ENCODE peak calls at places on chromosomes 5 and 9, in five cellular contexts. F, M, A, Y and C are unnamed samples.

GRCh38 chr5:43320846-43321245 is 7.6 kb upstream of the HMGCS1 start:
- DNase-seq in F (no peak), Y (peak; percentile 37), A (peak; percentile 31), M (no peak), C (no peak)

GRCh38 chr5:140795259-140795641 is 598 bp downstream of the PCDHA2 start:
- DNase-seq in A (no peak), Y (no peak), F (peak; percentile 51), M (no peak), C (no peak)

GRCh38 chr5:53917095-53917494 is 356.7 kb downstream of the NDUFS4 start:
- DNase-seq in Y (no peak), F (peak; percentile 18), M (no peak), A (no peak), C (peak; percentile 63)

GRCh38 chr9:92807757-92808725 is 43.4 kb upstream of the BICD2 start:
- DNase-seq in A (no peak), M (no peak), F (no peak), Y (no peak), C (no peak)

GRCh38 chr5:33310471-33310870 is 130.3 kb upstream of the TARS1 start:
- DNase-seq in M (no peak), A (no peak), F (no peak), Y (no peak), C (peak; percentile 95)

GRCh38 chr5:148739524-148739923 is 85.2 kb upstream of the HTR4 start:
- DNase-seq in Y (no peak), A (peak; percentile 12), F (no peak), M (no peak), C (peak; percentile 47)

GRCh38 chr9:126036881-126037291 is 289.7 kb downstream of the PBX3 start:
- DNase-seq in Y (no peak), F (no peak), M (no peak), A (no peak), C (no peak)

GRCh38 chr5:39670391-39670790 is 245.6 kb upstream of the DAB2 start:
- DNase-seq in A (no peak), Y (no peak), M (no peak), F (no peak), C (no peak)

GRCh38 chr5:154197801-154198461 is 7.4 kb downstream of the GALNT10 start:
- DNase-seq in Y (no peak), F (peak; percentile 35), A (peak; percentile 44), M (no peak), C (peak; percentile 35)

GRCh38 chr9:93465853-93466252 is 12.5 kb upstream of the FAM120AOS start:
- DNase-seq in F (no peak), M (no peak), Y (no peak), A (no peak), C (no peak)

GRCh38 chr5:122715095-122715494 is 59.8 kb upstream of the SNX2 start:
- DNase-seq in M (no peak), A (no peak), Y (no peak), F (no peak), C (peak; percentile 6)

GRCh38 chr5:157308826-157309465 is 43.0 kb downstream of the CYFIP2 start:
- DNase-seq in Y (no peak), A (no peak), M (no peak), F (no peak), C (no peak)

GRCh38 chr5:181052526-181052927 is 12.5 kb downstream of the BTNL9 start:
- DNase-seq in M (no peak), A (no peak), F (no peak), Y (no peak), C (no peak)

GRCh38 chr5:176441921-176442323 is 6.3 kb upstream of the FAF2 start:
- DNase-seq in Y (no peak), F (no peak), M (no peak), A (peak; percentile 40), C (peak; percentile 70)

GRCh38 chr5:160792281-160792680 is 59.7 kb downstream of the ATP10B start:
- DNase-seq in M (no peak), A (no peak), F (no peak), Y (no peak), C (no peak)

GRCh38 chr9:73742412-73742811 is 590.7 kb downstream of the ANXA1 start:
- DNase-seq in F (no peak), A (no peak), M (no peak), Y (no peak), C (no peak)

GRCh38 chr5:171321447-171321846 is 12.4 kb downstream of the TLX3 start:
- DNase-seq in Y (no peak), A (no peak), M (no peak), F (no peak), C (no peak)

GRCh38 chr5:172769598-172770373 is 1.2 kb downstream of the DUSP1 start:
- DNase-seq in F (no peak), Y (no peak), A (no peak), M (no peak), C (peak; percentile 51)

GRCh38 chr9:114037961-114038723 is 40.0 kb downstream of the AMBP start:
- DNase-seq in Y (no peak), F (no peak), A (no peak), M (peak; percentile 15), C (no peak)

GRCh38 chr5:162209005-162209605 is 141.5 kb downstream of the GABRG2 start:
- DNase-seq in Y (no peak), M (peak; percentile 60), F (no peak), A (peak; percentile 25), C (no peak)

GRCh38 chr5:127697894-127698600 is 5.1 kb upstream of the CCDC192 start:
- DNase-seq in Y (no peak), F (peak; percentile 36), A (no peak), M (no peak), C (peak; percentile 51)

GRCh38 chr9:130528674-130529073 is 50.7 kb upstream of the FUBP3 start:
- DNase-seq in M (no peak), Y (no peak), A (no peak), F (no peak), C (no peak)

GRCh38 chr5:124436294-124436693 is 310.1 kb downstream of the ZNF608 start:
- DNase-seq in Y (no peak), F (no peak), A (no peak), M (no peak), C (peak; percentile 75)

GRCh38 chr9:121927636-121928035 is 165.5 kb downstream of the TTLL11 start:
- DNase-seq in F (no peak), M (no peak), Y (no peak), A (no peak), C (no peak)

GRCh38 chr9:35649431-35650340 is 1.0 kb downstream of the SIT1 start:
- DNase-seq in Y (peak; percentile 28), F (no peak), M (no peak), A (no peak), C (no peak)

GRCh38 chr5:84403773-84404172 is 19.1 kb upstream of the EDIL3 start:
- DNase-seq in A (no peak), M (no peak), Y (no peak), F (no peak), C (peak; percentile 97)

GRCh38 chr9:88792502-88792901 is 198.8 kb upstream of the S1PR3 start:
- DNase-seq in A (no peak), F (no peak), M (no peak), Y (no peak), C (no peak)

GRCh38 chr5:143243103-143243502 is 160.4 kb downstream of the NR3C1 start:
- DNase-seq in A (no peak), Y (no peak), F (no peak), M (no peak), C (no peak)

GRCh38 chr5:143245929-143246561 is 157.4 kb downstream of the NR3C1 start:
- DNase-seq in A (peak; percentile 64), Y (peak; percentile 86), M (no peak), F (peak; percentile 96), C (peak; percentile 97)

GRCh38 chr5:143247134-143247815 is 156.2 kb downstream of the NR3C1 start:
- DNase-seq in A (no peak), M (no peak), Y (no peak), F (no peak), C (no peak)

GRCh38 chr5:143244000-143244736 is 159.3 kb downstream of the NR3C1 start:
- DNase-seq in F (peak; percentile 81), M (no peak), Y (no peak), A (peak; percentile 62), C (peak; percentile 98)

DNA sequence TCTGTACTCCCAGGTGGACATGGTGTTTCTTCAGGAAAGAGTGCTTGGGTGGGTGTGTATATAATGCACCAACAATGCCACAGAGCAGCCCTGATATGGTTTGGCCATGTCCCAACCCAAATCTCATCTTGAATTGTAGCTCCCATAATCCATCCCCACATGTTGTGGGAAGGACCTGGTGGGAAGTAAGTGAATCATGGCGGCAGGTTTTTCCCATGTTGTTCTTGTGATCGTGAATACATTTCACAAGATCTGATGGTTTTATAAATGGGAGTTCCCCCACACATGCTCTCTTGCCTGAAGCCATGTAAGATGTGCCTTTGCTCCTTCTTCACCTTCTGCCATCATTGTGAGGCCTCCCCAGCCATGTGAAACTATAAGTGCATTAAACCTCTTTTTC is 158.5 kb downstream of the NR3C1 start:
- DNase-seq in F (no peak), Y (no peak), A (no peak), M (no peak), C (peak; percentile 40)
- TF ChIP-seq MAFK in F (no peak), Y (no peak), A (no peak), M (no peak), C (no peak)

GRCh38 chr9:94607340-94607695 is 13.7 kb upstream of the FBP2 start:
- DNase-seq in Y (no peak), F (no peak), A (no peak), M (no peak), C (no peak)

GRCh38 chr9:94612071-94612470 is 18.4 kb upstream of the FBP2 start:
- DNase-seq in Y (no peak), A (peak; percentile 56), M (no peak), F (no peak), C (no peak)

GRCh38 chr9:94610181-94610591 is 16.6 kb upstream of the FBP2 start:
- DNase-seq in F (no peak), Y (no peak), M (no peak), A (no peak), C (no peak)

GRCh38 chr9:94611638-94612068 is 18.0 kb upstream of the FBP2 start:
- DNase-seq in A (no peak), F (no peak), M (no peak), Y (no peak), C (no peak)

GRCh38 chr9:94613003-94613402 is 19.4 kb upstream of the FBP2 start:
- DNase-seq in F (no peak), M (no peak), A (no peak), Y (no peak), C (no peak)
- TF ChIP-seq CTCF in F (no peak), M (peak; percentile 47), A (peak; percentile 12), Y (peak; percentile 10), C (no peak)

GRCh38 chr5:50751064-50751657 is 84.7 kb downstream of the PARP8 start:
- DNase-seq in Y (peak; percentile 31), M (no peak), A (peak; percentile 30), F (peak; percentile 2), C (peak; percentile 55)
- TF ChIP-seq MAFK in Y (no peak), M (no peak), A (no peak), F (no peak), C (no peak)

DNA sequence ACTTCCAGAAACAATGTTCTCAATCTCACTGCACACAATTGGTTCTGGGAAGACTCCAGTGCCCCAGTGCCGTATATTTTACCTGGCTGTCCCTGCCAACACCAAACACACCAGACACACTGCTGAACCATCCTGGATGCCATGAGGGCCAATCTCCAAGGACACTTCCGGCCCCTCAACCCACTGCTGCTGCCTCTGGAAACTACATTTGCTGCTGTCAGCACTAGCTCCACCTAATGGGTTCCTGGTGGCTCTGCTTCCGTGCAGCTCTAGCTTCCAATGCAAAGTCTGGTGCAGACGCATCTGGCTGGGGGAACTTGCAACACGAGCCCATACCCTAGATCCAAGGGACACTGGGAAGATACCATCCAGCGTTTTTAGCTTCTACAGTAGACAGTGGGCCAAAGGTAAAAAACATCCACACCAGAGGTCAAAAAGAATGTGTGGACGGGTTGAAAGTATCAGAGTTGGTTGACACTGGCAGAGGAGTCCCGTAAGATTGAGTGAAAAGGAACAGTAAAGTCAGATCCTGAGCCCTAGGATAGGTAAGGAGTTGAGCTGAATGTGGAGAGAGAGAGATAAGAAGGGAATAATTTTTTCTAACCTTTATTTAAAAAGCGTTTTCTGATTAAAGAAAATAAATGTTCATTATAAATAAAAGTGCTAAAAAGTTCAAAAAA is 99.7 kb upstream of the KIF2A start:
- DNase-seq in Y (no peak), A (peak; percentile 18), M (peak; percentile 33), F (peak; percentile 28), C (no peak)
- TF ChIP-seq CTCF in Y (peak; percentile 67), A (peak; percentile 53), M (peak; percentile 83), F (no peak), C (no peak)